ENCODE peak calls at places on chromosomes 5 and 9, in ten cellular contexts. M is ovary; G is fibroblast of lung; J is effector memory CD4-positive, alpha-beta T cell; V is heart right ventricle; W is keratinocyte; Z is aorta; Y is CD4-positive, CD25-positive, alpha-beta regulatory T cell; L is DND-41; N is tibial artery. U is an unnamed sample. For H3K27me3 and H3K36me3, the result is how much of the 10 kb centered on the place peaks cover.

GRCh38 chr5:178116406-178116885 is 3.1 kb downstream of the N4BP3 start:
- DNase-seq in M (no peak), G (no peak), J (peak), V (no peak), W (no peak), Z (no peak), Y (peak), L (peak), N (no peak), U (no peak)

GRCh38 chr5:17763301-17763700 is 129.0 kb downstream of the TAF11L14 start:
- DNase-seq in M (no peak), G (no peak), J (no peak), V (no peak), W (no peak), Z (no peak), Y (no peak), L (no peak), N (no peak), U (no peak)

GRCh38 chr9:4382722-4383317 is 83.0 kb upstream of the GLIS3 start:
- DNase-seq in M (no peak), G (peak), J (no peak), V (no peak), W (no peak), Z (no peak), Y (peak), L (no peak), N (no peak), U (peak)

GRCh38 chr5:30502277-30502676 is 691.2 kb upstream of the CDH6 start:
- DNase-seq in M (no peak), G (peak), J (no peak), V (no peak), W (no peak), Z (no peak), Y (no peak), L (no peak), N (no peak), U (no peak)

GRCh38 chr5:137791803-137792202 is 37.6 kb upstream of the HNRNPA0 start:
- DNase-seq in M (no peak), G (no peak), J (no peak), V (no peak), W (no peak), Z (no peak), Y (no peak), L (no peak), N (no peak), U (no peak)

GRCh38 chr5:53419247-53419646 is 61.2 kb upstream of the FST start:
- DNase-seq in M (no peak), G (peak), J (no peak), V (no peak), W (no peak), Z (no peak), Y (no peak), L (no peak), N (no peak), U (no peak)

GRCh38 chr9:86642721-86643120 is 288.5 kb upstream of the TUT7 start:
- DNase-seq in M (no peak), G (no peak), J (no peak), V (no peak), W (no peak), Z (no peak), Y (no peak), L (no peak), N (no peak), U (no peak)

GRCh38 chr5:108587816-108588215 is 159.9 kb upstream of the FER start:
- DNase-seq in M (no peak), G (no peak), J (no peak), V (no peak), W (no peak), Z (no peak), Y (no peak), L (no peak), N (no peak), U (no peak)

GRCh38 chr5:110306650-110307049 is 419.8 kb downstream of the TMEM232 start:
- DNase-seq in M (no peak), G (no peak), J (no peak), V (no peak), W (no peak), Z (no peak), Y (no peak), L (no peak), N (no peak), U (no peak)

GRCh38 chr9:21096172-21096900 is 18.6 kb upstream of the IFNB1 start:
- DNase-seq in M (no peak), G (peak), J (no peak), V (no peak), W (peak), Z (no peak), Y (peak), L (peak), N (no peak), U (no peak)

GRCh38 chr9:106915851-106916250 is 52.9 kb downstream of the ZNF462 start:
- DNase-seq in M (no peak), G (no peak), J (no peak), V (no peak), W (no peak), Z (no peak), Y (no peak), L (no peak), N (no peak), U (no peak)

GRCh38 chr5:66450988-66451387 is 145.2 kb upstream of the MAST4 start:
- DNase-seq in M (no peak), G (no peak), J (no peak), V (no peak), W (no peak), Z (no peak), Y (no peak), L (no peak), N (no peak), U (no peak)

GRCh38 chr5:173581408-173582197 is 34.8 kb downstream of the BOD1 start:
- DNase-seq in M (no peak), G (peak), J (no peak), V (no peak), W (no peak), Z (peak), Y (peak), L (peak), N (no peak), U (peak)

GRCh38 chr5:176144508-176144907 is 93.7 kb upstream of the SIMC1 start:
- DNase-seq in M (no peak), G (no peak), J (no peak), V (no peak), W (no peak), Z (no peak), Y (no peak), L (no peak), N (no peak), U (no peak)

GRCh38 chr9:99823392-99824377 is 2.0 kb downstream of the NR4A3 start:
- DNase-seq in M (peak), G (peak), J (peak), V (peak), W (no peak), Z (peak), Y (peak), L (no peak), N (peak), U (peak)

GRCh38 chr9:123864291-123864690 is 65.6 kb downstream of the DENND1A start:
- DNase-seq in M (no peak), G (no peak), J (no peak), V (no peak), W (no peak), Z (no peak), Y (no peak), L (no peak), N (no peak), U (no peak)

GRCh38 chr9:123860603-123861002 is 69.3 kb downstream of the DENND1A start:
- DNase-seq in M (no peak), G (no peak), J (no peak), V (no peak), W (no peak), Z (no peak), Y (no peak), L (no peak), N (no peak), U (no peak)

GRCh38 chr9:123865226-123865625 is 64.7 kb downstream of the DENND1A start:
- DNase-seq in M (no peak), G (no peak), J (no peak), V (no peak), W (no peak), Z (no peak), Y (no peak), L (no peak), N (no peak), U (no peak)

GRCh38 chr9:123861086-123861707 is 68.7 kb downstream of the DENND1A start:
- DNase-seq in M (no peak), G (no peak), J (no peak), V (no peak), W (no peak), Z (no peak), Y (no peak), L (no peak), N (no peak), U (no peak)

DNA sequence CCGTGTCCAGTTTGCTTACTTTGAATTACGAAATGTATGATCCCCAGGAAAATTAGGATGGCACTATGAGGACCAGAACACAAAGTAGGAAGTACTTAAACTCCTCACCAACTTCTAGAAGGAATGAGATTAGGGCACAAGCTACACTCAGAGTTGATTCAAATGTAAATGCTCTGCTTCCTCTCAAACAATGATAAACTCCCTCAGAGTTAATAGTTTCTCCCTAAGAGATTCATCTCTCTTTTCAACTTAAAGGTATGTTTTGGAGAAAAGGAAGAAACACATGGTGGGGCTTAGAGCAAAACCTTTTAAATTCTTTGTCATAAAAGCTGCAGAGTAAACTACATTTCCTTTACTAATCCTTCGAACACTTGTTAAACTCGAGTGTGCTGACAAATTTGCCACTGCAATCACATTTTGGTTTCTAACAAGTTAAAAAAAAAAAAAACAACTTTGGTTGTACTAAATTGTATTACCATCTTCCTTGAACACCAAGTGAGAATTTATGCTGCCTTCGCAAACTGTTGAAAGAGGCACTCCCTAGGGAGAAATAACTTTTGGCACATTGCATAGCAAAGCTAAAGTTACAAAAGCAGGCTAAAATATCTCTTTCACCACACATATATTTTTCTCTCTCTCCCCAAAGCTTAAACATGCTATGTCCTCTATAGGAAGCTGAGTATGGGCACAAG is 66.6 kb downstream of the DENND1A start:
- DNase-seq in M (no peak), G (peak), J (no peak), V (no peak), W (no peak), Z (no peak), Y (no peak), L (no peak), N (no peak), U (peak)
- H3K27me3 ChIP-seq in M (under half), G (under half), J (under half), V (under half), W (under half), Z (under half), Y (under half), L (under half), N (under half), U (under half)

GRCh38 chr9:115672477-115673316 is 480.9 kb upstream of the PAPPA start:
- DNase-seq in M (no peak), G (peak), J (no peak), V (peak), W (peak), Z (no peak), Y (no peak), L (no peak), N (no peak), U (no peak)
- H3K4me3 ChIP-seq in M (no peak), G (no peak), J (no peak), V (no peak), W (peak), Z (no peak), Y (no peak), L (no peak), N (no peak), U (no peak)

DNA sequence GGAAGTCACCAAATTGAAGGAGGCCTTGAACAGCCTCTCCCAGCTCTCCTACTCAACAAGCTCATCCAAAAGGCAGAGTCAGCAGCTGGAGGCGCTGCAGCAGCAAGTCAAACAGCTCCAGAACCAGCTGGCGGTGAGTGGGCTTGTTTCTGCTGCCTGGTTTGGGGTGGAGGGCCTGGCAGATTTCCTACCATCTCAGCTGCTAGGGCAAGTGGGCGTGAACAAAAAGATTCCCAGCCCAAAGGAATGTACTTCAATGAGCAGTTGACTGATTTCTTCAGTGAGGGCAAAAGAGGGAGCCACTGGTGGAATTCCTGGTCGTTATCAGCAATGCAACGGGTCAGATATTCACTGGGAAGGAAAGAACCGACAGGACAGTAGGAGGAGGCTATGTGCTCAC is 12.6 kb upstream of the TTC23L start:
- DNase-seq in M (no peak), G (no peak), J (no peak), V (no peak), W (no peak), Z (no peak), Y (no peak), L (no peak), N (no peak), U (no peak)
- H3K36me3 ChIP-seq in M (under half), G (under half), J (under half), V (under half), W (under half), Z (under half), Y (under half), L (under half), N (under half), U (half or more)

DNA sequence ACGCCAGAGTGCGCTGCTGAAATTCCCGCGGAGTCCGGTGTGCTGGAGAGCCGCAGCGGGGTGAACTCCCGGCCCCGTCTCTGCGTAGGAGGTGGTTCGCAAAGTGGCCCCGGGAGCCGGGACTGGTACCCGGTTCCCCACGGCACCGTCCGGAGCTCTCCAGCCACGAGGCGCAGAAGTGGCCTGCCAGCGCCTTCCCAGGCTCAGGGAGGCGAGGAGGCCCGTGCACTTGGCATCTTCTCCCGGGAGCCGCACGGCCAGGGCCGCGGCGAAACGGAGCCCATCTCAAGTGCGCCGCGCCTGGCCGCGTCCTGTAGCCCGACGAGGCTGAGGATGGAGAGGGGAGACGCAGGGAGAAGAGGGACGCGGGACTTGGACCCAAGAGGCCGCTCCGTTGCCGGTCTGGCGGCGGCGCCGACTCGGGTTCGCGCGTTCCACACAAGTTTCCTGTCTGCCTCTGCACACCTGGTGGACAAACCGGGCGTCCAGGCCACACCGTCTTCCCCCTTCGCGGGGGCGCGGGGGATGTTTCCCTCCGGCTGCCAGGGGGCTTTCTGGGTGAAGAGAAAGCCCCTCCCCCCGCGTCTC is 1.0 kb upstream of the IRX1 start:
- DNase-seq in M (no peak), G (no peak), J (no peak), V (no peak), W (no peak), Z (no peak), Y (no peak), L (no peak), N (peak), U (peak)
- H3K27me3 ChIP-seq in M (under half), G (under half), J (under half), V (half or more), W (half or more), Z (under half), Y (under half), L (under half), N (half or more), U (half or more)

GRCh38 chr5:6358434-6358820 is 19.9 kb downstream of the MED10 start:
- DNase-seq in M (no peak), G (no peak), J (no peak), V (no peak), W (no peak), Z (no peak), Y (no peak), L (no peak), N (no peak), U (no peak)

GRCh38 chr5:6361101-6361500 is 17.2 kb downstream of the MED10 start:
- DNase-seq in M (no peak), G (no peak), J (no peak), V (no peak), W (no peak), Z (no peak), Y (no peak), L (no peak), N (no peak), U (no peak)

GRCh38 chr5:6362846-6363245 is 15.5 kb downstream of the MED10 start:
- DNase-seq in M (no peak), G (no peak), J (no peak), V (no peak), W (no peak), Z (no peak), Y (no peak), L (no peak), N (no peak), U (no peak)

GRCh38 chr5:6359534-6359933 is 18.8 kb downstream of the MED10 start:
- DNase-seq in M (no peak), G (no peak), J (no peak), V (no peak), W (no peak), Z (no peak), Y (no peak), L (no peak), N (no peak), U (no peak)

DNA sequence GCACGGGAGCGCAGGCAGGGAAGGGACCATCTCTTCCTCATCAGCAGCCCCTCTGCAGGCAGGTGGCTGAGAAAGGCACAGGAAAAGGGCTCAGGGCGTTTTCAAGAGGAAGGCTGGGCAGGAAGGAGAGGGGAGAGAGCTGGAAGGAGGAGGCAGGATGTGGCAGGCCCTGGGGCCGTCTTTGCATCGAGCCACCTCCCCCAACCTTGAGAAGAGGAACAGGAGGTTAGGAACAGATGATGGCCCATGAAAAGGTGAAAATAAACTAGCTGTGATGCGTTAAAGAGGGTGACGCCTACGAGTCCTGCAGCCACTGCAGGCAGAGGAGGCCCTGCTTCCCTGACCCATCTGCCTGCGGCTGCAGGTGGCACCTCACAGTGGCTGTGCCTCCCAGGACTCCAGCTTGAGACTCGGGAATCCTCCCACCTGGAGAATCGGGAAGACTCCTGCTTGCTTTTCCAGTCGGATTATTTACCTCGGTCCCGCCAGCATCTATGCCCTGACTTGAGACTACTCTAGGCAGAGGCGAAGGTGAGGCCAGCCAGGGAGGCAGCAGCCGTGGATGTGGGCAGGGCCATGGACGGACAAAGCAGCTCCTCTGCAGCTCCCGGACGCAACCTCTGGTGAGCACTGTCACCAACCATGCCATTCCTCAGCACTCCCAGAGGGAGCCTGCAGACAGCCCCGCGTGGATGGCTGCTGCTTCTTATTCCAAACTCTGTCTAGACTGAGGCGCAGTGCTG is 18.2 kb downstream of the MED10 start:
- DNase-seq in M (no peak), G (no peak), J (no peak), V (no peak), W (no peak), Z (no peak), Y (peak), L (peak), N (no peak), U (no peak)
- H3K4me3 ChIP-seq in M (no peak), G (no peak), J (peak), V (no peak), W (no peak), Z (no peak), Y (peak), L (peak), N (no peak), U (no peak)

GRCh38 chr9:88173378-88173999 is 35.2 kb upstream of the SPATA31C2 start:
- DNase-seq in M (no peak), G (peak), J (peak), V (peak), W (peak), Z (peak), Y (peak), L (peak), N (peak), U (peak)
- H3K36me3 ChIP-seq in M (under half), G (under half), J (under half), V (under half), W (under half), Z (under half), Y (under half), L (under half), N (under half), U (under half)

GRCh38 chr5:122313001-122313402 is 965 bp downstream of the SNCAIP start:
- DNase-seq in M (peak), G (peak), J (no peak), V (peak), W (no peak), Z (peak), Y (no peak), L (no peak), N (peak), U (peak)

GRCh38 chr5:122311400-122311887 is 593 bp upstream of the SNCAIP start:
- DNase-seq in M (peak), G (no peak), J (no peak), V (peak), W (no peak), Z (peak), Y (no peak), L (no peak), N (no peak), U (no peak)

GRCh38 chr5:122310886-122311285 is 1.2 kb upstream of the SNCAIP start:
- DNase-seq in M (peak), G (no peak), J (no peak), V (no peak), W (no peak), Z (peak), Y (no peak), L (no peak), N (peak), U (no peak)

GRCh38 chr5:122312670-122312988 is 592 bp downstream of the SNCAIP start:
- DNase-seq in M (peak), G (peak), J (no peak), V (no peak), W (no peak), Z (peak), Y (no peak), L (no peak), N (peak), U (no peak)

GRCh38 chr5:122311888-122312669 is at the start of gene SNCAIP:
- DNase-seq in M (peak), G (peak), J (no peak), V (peak), W (no peak), Z (peak), Y (no peak), L (no peak), N (peak), U (peak)
- H3K27me3 ChIP-seq in M (under half), G (under half), J (under half), V (under half), W (under half), Z (under half), Y (under half), L (under half), N (under half), U (under half)

GRCh38 chr9:115498338-115498737 is 380.4 kb upstream of the TNC start:
- DNase-seq in M (no peak), G (no peak), J (no peak), V (no peak), W (no peak), Z (no peak), Y (no peak), L (no peak), N (no peak), U (no peak)

GRCh38 chr9:115494958-115495690 is 377.2 kb upstream of the TNC start:
- DNase-seq in M (no peak), G (peak), J (no peak), V (no peak), W (no peak), Z (no peak), Y (no peak), L (no peak), N (no peak), U (no peak)

GRCh38 chr9:115494393-115494792 is 376.4 kb upstream of the TNC start:
- DNase-seq in M (no peak), G (no peak), J (no peak), V (no peak), W (no peak), Z (peak), Y (no peak), L (no peak), N (peak), U (no peak)

DNA sequence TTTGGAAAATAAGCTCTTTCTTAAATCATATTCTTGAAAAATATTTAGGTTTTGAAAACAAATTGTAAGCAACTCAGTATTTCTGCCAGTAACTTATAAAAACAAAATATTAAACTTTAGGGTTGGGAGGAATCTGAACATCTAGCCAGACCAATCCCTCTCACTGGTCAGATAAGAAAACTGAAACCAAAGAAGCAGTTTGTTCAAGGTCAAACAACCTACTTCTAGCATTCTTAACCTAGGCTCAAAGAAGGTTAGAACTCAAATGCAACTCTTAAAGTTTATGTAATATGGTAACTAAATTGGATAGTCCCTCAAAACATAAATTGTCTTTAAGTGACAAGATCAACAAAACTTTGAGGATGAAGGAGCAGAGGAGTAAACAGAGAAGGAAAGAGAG is 374.9 kb upstream of the TNC start:
- DNase-seq in M (no peak), G (no peak), J (no peak), V (no peak), W (no peak), Z (no peak), Y (no peak), L (no peak), N (no peak), U (no peak)
- H3K4me3 ChIP-seq in M (no peak), G (no peak), J (no peak), V (no peak), W (no peak), Z (no peak), Y (no peak), L (no peak), N (no peak), U (no peak)